ENCODE peak calls at places on chromosomes 11 and 22, in eight cellular contexts. B, K, Y, Q, R, V, I and E are unnamed samples.

GRCh38 chr11:57800444-57801184 is 39.0 kb downstream of the CTNND1 start:
- DNase-seq in Y (peak), Q (peak), B (peak), V (peak), K (peak), I (peak), R (peak), E (peak)

GRCh38 chr11:93589347-93589746 is 46.2 kb upstream of the SMCO4 start:
- DNase-seq in I (no peak), B (no peak), V (no peak), Y (no peak), K (no peak), R (no peak), Q (no peak), E (no peak)

GRCh38 chr11:63610604-63611394 is 3.4 kb downstream of the PLAAT3 start:
- DNase-seq in Y (no peak), K (no peak), B (no peak), I (no peak), Q (no peak), R (no peak), V (no peak), E (no peak)

GRCh38 chr11:70460111-70460510 is 61.8 kb downstream of the CTTN start:
- DNase-seq in Y (no peak), V (no peak), B (no peak), R (no peak), K (no peak), Q (no peak), I (no peak), E (no peak)

GRCh38 chr11:59997800-59998199 is 19.2 kb upstream of the OOSP4B start:
- DNase-seq in I (no peak), Y (no peak), B (no peak), R (no peak), Q (no peak), V (no peak), K (no peak), E (no peak)

GRCh38 chr22:48505891-48506290 is 1321.8 kb downstream of the BRD1 start:
- DNase-seq in R (no peak), K (no peak), Y (no peak), Q (no peak), B (no peak), I (no peak), V (no peak), E (no peak)

GRCh38 chr22:27480487-27480886 is 321.1 kb downstream of the MN1 start:
- DNase-seq in R (no peak), B (no peak), V (no peak), K (no peak), Y (no peak), I (no peak), Q (no peak), E (no peak)

GRCh38 chr22:19620742-19621371 is 93.4 kb upstream of the SEPTIN5 start:
- DNase-seq in V (peak), K (no peak), Y (no peak), Q (no peak), B (no peak), R (no peak), I (peak), E (no peak)

GRCh38 chr11:45163956-45164575 is 17.6 kb downstream of the PRDM11 start:
- DNase-seq in B (no peak), R (peak), Q (no peak), K (no peak), V (no peak), Y (no peak), I (no peak), E (peak)

GRCh38 chr11:83573097-83573496 is 286.9 kb upstream of the CCDC90B start:
- DNase-seq in I (peak), R (no peak), K (no peak), Y (no peak), V (peak), Q (peak), B (no peak), E (peak)

GRCh38 chr11:46210133-46210636 is 67.3 kb upstream of the CREB3L1 start:
- DNase-seq in Q (peak), I (peak), B (peak), V (peak), K (peak), Y (no peak), R (peak), E (peak)

GRCh38 chr11:35247428-35247827 is 108.5 kb downstream of the CD44 start:
- DNase-seq in V (no peak), K (no peak), I (no peak), Q (no peak), B (no peak), Y (no peak), R (no peak), E (no peak)

GRCh38 chr11:80837051-80837450 is 1396.2 kb upstream of the TENM4 start:
- DNase-seq in Q (no peak), K (no peak), R (no peak), V (no peak), B (no peak), I (no peak), Y (no peak), E (no peak)

GRCh38 chr11:72102631-72102945 is 509 bp downstream of the LAMTOR1 start:
- DNase-seq in Q (no peak), K (no peak), I (no peak), B (no peak), R (no peak), Y (no peak), V (no peak), E (no peak)

GRCh38 chr11:13343931-13344717 is 66.5 kb downstream of the BMAL1 start:
- DNase-seq in Q (peak), Y (peak), V (peak), K (peak), B (peak), R (peak), I (peak), E (peak)

GRCh38 chr22:45242778-45243191 is 2.1 kb upstream of the KIAA0930 start:
- DNase-seq in Q (no peak), R (no peak), B (no peak), V (peak), K (peak), I (no peak), Y (no peak), E (peak)

GRCh38 chr11:128716661-128717210 is 22.9 kb downstream of the FLI1 start:
- DNase-seq in Q (no peak), I (peak), K (no peak), V (peak), Y (no peak), R (no peak), B (no peak), E (no peak)

GRCh38 chr11:10809373-10810199 is 860 bp upstream of the EIF4G2 start:
- DNase-seq in I (peak), V (peak), K (peak), B (no peak), R (peak), Y (peak), Q (peak), E (peak)

GRCh38 chr11:68414457-68415221 is 45.9 kb upstream of the PPP6R3 start:
- DNase-seq in R (no peak), I (no peak), Q (no peak), Y (no peak), K (no peak), V (no peak), B (no peak), E (no peak)

GRCh38 chr11:128581908-128582307 is 5.5 kb downstream of the ETS1 start:
- DNase-seq in I (no peak), B (no peak), Y (no peak), V (no peak), K (no peak), Q (peak), R (no peak), E (no peak)

GRCh38 chr11:46380340-46381045 is 976 bp upstream of the MDK start:
- DNase-seq in I (peak), K (no peak), Y (peak), Q (peak), V (peak), R (peak), B (peak), E (peak)

GRCh38 chr11:129992161-129992944 is 10.3 kb downstream of the PRDM10 start:
- DNase-seq in V (peak), K (peak), I (peak), B (peak), R (peak), Q (peak), Y (peak), E (peak)

GRCh38 chr11:93908689-93909088 is 58.3 kb upstream of the VSTM5 start:
- DNase-seq in V (peak), B (no peak), R (no peak), Y (no peak), Q (peak), I (peak), K (peak), E (peak)

GRCh38 chr22:41793871-41794270 is 6.6 kb upstream of the CCDC134 start:
- DNase-seq in R (no peak), B (no peak), Y (no peak), Q (no peak), K (no peak), V (no peak), I (no peak), E (no peak)

GRCh38 chr11:30911247-30911646 is 325.1 kb upstream of the MPPED2 start:
- DNase-seq in Y (no peak), V (no peak), R (no peak), B (no peak), K (no peak), Q (no peak), I (no peak), E (no peak)

GRCh38 chr11:103398829-103399228 is 289.6 kb downstream of the DYNC2H1 start:
- DNase-seq in R (no peak), V (no peak), K (no peak), Q (no peak), Y (no peak), I (no peak), B (no peak), E (no peak)

GRCh38 chr11:129248618-129249017 is 56.5 kb upstream of the ARHGAP32 start:
- DNase-seq in R (no peak), V (peak), K (peak), I (peak), B (no peak), Y (no peak), Q (peak), E (peak)

GRCh38 chr22:19619144-19620009 is 94.9 kb upstream of the SEPTIN5 start:
- DNase-seq in Y (no peak), I (no peak), K (no peak), R (peak), Q (no peak), B (peak), V (no peak), E (no peak)

GRCh38 chr11:75347781-75348613 is 3.5 kb downstream of the ARRB1 start:
- DNase-seq in B (no peak), K (no peak), Y (peak), V (peak), I (peak), R (no peak), Q (peak), E (peak)

GRCh38 chr11:69939551-69940245 is 120.5 kb upstream of the FGF3 start:
- DNase-seq in Q (no peak), B (no peak), K (no peak), Y (no peak), R (no peak), I (peak), V (peak), E (no peak)

GRCh38 chr11:15885913-15886698 is 470.2 kb downstream of the SOX6 start:
- DNase-seq in V (no peak), I (no peak), Y (no peak), K (no peak), R (no peak), Q (no peak), B (no peak), E (no peak)

GRCh38 chr11:64931290-64931689 is 4.4 kb downstream of the GPHA2 start:
- DNase-seq in I (no peak), V (no peak), Q (no peak), Y (no peak), B (no peak), R (no peak), K (no peak), E (no peak)

GRCh38 chr22:44975444-44976262 is 34.2 kb downstream of the PHF21B start:
- DNase-seq in K (peak), B (peak), V (peak), R (peak), Q (peak), I (peak), Y (peak), E (peak)

GRCh38 chr22:27534720-27535125 is 266.8 kb downstream of the MN1 start:
- DNase-seq in R (no peak), Q (peak), I (peak), K (peak), B (no peak), Y (no peak), V (peak), E (peak)

GRCh38 chr11:2271327-2272240 is 1.2 kb upstream of the ASCL2 start:
- DNase-seq in B (no peak), Y (peak), V (no peak), R (no peak), I (no peak), Q (no peak), K (no peak), E (no peak)

GRCh38 chr11:123409456-123409801 is 20.6 kb upstream of the GRAMD1B start:
- DNase-seq in I (no peak), Q (no peak), K (no peak), R (no peak), V (no peak), B (no peak), Y (no peak), E (no peak)

GRCh38 chr11:128582496-128583366 is 4.6 kb downstream of the ETS1 start:
- DNase-seq in Q (peak), K (peak), B (no peak), V (peak), I (peak), Y (no peak), R (no peak), E (peak)

GRCh38 chr11:104487035-104487775 is 323.3 kb upstream of the PDGFD start:
- DNase-seq in R (no peak), I (peak), V (peak), Y (no peak), K (no peak), B (no peak), Q (peak), E (no peak)

GRCh38 chr11:26283852-26284421 is 48.0 kb upstream of the ANO3 start:
- DNase-seq in Y (no peak), Q (peak), I (no peak), K (no peak), R (no peak), B (no peak), V (no peak), E (no peak)

GRCh38 chr11:26287067-26287518 is 44.8 kb upstream of the ANO3 start:
- DNase-seq in K (no peak), Y (no peak), R (no peak), V (no peak), B (no peak), Q (peak), I (peak), E (no peak)

GRCh38 chr11:26285593-26285992 is 46.3 kb upstream of the ANO3 start:
- DNase-seq in Q (peak), I (no peak), Y (no peak), B (no peak), V (no peak), K (no peak), R (no peak), E (no peak)

DNA sequence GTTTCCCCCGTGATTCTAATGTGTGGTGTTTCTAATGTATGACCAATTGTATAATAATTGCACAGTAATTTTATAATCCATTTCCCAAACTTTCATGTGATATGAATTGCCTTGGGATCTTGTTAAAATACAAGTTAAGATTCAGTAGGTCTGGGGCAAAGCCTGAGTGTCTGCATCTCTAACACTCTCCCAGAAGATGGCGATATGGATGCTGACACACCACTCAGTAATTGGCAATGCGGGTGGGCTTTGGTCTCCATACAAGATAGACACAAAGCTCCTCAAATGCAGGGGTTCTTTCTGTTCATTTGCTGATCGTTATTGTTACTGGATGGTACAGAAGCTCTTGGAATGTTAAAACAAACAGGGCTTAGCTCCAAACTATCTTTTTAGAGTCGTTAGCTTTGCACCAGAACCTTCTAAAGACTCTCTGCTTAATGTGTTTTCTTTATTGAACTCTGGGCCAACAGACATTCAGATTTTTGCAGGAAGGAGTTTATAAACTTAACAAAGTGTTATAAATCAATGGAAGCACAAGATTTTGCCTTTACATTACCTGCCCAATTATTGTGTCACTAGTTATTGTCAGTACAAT is 45.4 kb upstream of the ANO3 start:
- DNase-seq in B (no peak), Q (peak), V (peak), K (peak), I (peak), Y (peak), R (no peak), E (peak)
- TF ChIP-seq CTCF in B (peak), Q (peak), V (peak), K (peak), I (peak), Y (no peak), R (peak), E (peak)

GRCh38 chr11:18775492-18776292 is 15.9 kb downstream of the PTPN5 start:
- DNase-seq in I (peak), V (peak), B (peak), Q (peak), R (peak), K (peak), Y (peak), E (peak)
- TF ChIP-seq CTCF in I (peak), V (peak), B (peak), Q (peak), R (peak), K (peak), Y (peak), E (peak)

GRCh38 chr11:120180571-120181445 is 30.0 kb upstream of the OAF start:
- DNase-seq in I (peak), Q (peak), B (no peak), R (no peak), Y (no peak), V (peak), K (no peak), E (no peak)

GRCh38 chr11:120182790-120183491 is 27.9 kb upstream of the OAF start:
- DNase-seq in I (no peak), Q (peak), B (no peak), V (no peak), K (peak), Y (peak), R (no peak), E (peak)

GRCh38 chr11:120183701-120184141 is 27.1 kb upstream of the OAF start:
- DNase-seq in I (no peak), Q (no peak), Y (no peak), B (no peak), K (no peak), R (no peak), V (no peak), E (no peak)

GRCh38 chr11:120182357-120182756 is 28.5 kb upstream of the OAF start:
- DNase-seq in R (no peak), Y (no peak), V (no peak), K (no peak), I (no peak), Q (no peak), B (no peak), E (no peak)

DNA sequence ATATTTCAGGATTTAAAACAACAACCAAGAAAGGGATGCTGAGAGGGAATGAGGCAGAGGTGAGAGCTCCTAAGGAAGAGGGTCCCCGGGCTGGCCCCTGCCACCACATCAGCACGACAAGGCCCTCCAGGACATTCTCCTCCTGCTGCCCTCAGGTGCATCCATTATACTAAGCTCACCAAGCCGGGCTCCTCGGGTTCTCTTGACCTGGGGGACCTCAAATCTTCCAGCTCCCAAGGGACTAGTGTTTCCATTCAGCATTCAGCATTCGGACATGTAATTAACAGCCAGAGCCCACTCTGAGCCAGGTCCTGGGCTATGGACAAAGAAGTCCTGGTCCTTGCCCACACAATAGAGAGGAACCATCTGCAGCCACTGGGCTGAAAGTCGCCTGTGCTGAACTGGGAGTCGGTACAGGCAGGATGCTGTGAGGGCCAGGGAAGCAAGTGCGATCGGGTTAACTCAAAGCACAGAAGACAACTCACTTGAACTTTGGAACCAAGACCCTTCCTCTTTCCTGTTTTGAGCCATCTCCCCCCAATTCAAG is 29.3 kb upstream of the OAF start:
- DNase-seq in R (no peak), Y (no peak), I (no peak), Q (no peak), K (no peak), B (no peak), V (no peak), E (no peak)
- TF ChIP-seq CTCF in R (no peak), Y (no peak), I (no peak), Q (no peak), K (no peak), B (no peak), V (no peak), E (no peak)

GRCh38 chr22:22558972-22559603 is at the start of gene PRAME:
- DNase-seq in B (peak), R (peak), Q (peak), V (peak), Y (peak), I (peak), K (peak), E (peak)
- TF ChIP-seq CTCF in B (peak), R (peak), Q (peak), V (peak), Y (peak), I (peak), K (peak), E (peak)

GRCh38 chr22:49899530-49899929 is 18.7 kb downstream of the ALG12 start:
- DNase-seq in B (no peak), Y (no peak), Q (no peak), I (no peak), K (no peak), V (no peak), R (no peak), E (no peak)

GRCh38 chr22:49903322-49904039 is 14.8 kb downstream of the ALG12 start:
- DNase-seq in B (no peak), V (no peak), Q (no peak), Y (no peak), R (no peak), K (no peak), I (no peak), E (no peak)

GRCh38 chr22:49900441-49901230 is 17.6 kb downstream of the ALG12 start:
- DNase-seq in Q (peak), R (no peak), V (no peak), I (no peak), B (no peak), Y (no peak), K (no peak), E (no peak)

GRCh38 chr22:49904040-49904369 is 14.2 kb downstream of the ALG12 start:
- DNase-seq in B (no peak), Y (no peak), I (no peak), Q (no peak), K (no peak), R (no peak), V (no peak), E (no peak)

DNA sequence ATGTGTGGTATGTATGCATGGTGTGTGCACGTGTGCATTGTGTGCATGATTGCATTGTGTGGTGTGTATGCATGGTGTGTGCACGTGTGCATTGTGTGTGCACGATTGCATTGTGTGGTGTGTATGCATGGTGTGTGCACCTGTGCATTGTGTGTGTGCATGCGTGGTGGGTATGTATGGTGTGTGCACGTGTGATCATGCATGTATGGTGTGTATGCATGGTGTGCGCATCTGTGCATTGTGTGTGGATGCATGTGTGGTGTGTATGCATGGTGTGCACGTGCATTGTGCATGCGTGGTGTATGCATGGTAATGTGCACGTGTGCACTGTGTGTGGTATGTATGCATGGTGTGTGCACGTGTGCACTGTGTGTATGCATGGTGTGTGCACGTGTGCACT is 16.8 kb downstream of the ALG12 start:
- DNase-seq in R (no peak), B (no peak), Q (no peak), K (no peak), I (no peak), Y (no peak), V (no peak), E (no peak)
- TF ChIP-seq CTCF in R (no peak), B (no peak), Q (no peak), K (no peak), I (no peak), Y (no peak), V (no peak), E (no peak)

GRCh38 chr11:18005376-18006129 is 7.3 kb downstream of the SERGEF start:
- DNase-seq in Y (no peak), K (no peak), R (no peak), V (no peak), I (no peak), Q (no peak), B (no peak), E (peak)
- TF ChIP-seq CTCF in Y (no peak), K (no peak), R (no peak), V (no peak), I (no peak), Q (no peak), B (no peak), E (no peak)